ENCODE peak calls at places on chromosomes 12 and 14, in nine cellular contexts. S is tibial nerve, K is neural progenitor cell, P is esophagus squamous epithelium, A is coronary artery, N is BE2C, C is PC-3, G is mesenchymal stem cell, E is heart right ventricle. B is an unnamed sample.

GRCh38 chr12:40181490-40181889 is 43.3 kb upstream of the LRRK2 start:
- DNase-seq in S (no peak), N (no peak), G (no peak), P (no peak), E (no peak), K (no peak), A (no peak), C (no peak), B (no peak)

GRCh38 chr14:36333106-36333505 is 12.7 kb upstream of the MBIP start:
- DNase-seq in E (no peak), G (no peak), P (no peak), S (no peak), N (no peak), A (no peak), C (no peak), K (no peak), B (no peak)

GRCh38 chr14:66070542-66071319 is 415.4 kb upstream of the CCDC196 start:
- DNase-seq in G (peak), P (no peak), N (peak), E (peak), S (no peak), C (peak), K (peak), A (no peak), B (peak)

GRCh38 chr14:90968025-90968424 is 92.4 kb downstream of the RPS6KA5 start:
- DNase-seq in P (no peak), A (no peak), C (peak), E (no peak), G (peak), N (no peak), S (no peak), K (no peak), B (peak)

GRCh38 chr14:50860478-50861086 is 11.3 kb upstream of the ABHD12B start:
- DNase-seq in A (peak), K (peak), C (peak), N (peak), S (peak), G (peak), P (peak), E (peak), B (peak)

GRCh38 chr14:69002069-69002468 is 23.0 kb upstream of the ACTN1 start:
- DNase-seq in K (peak), P (no peak), A (no peak), G (peak), E (peak), S (no peak), N (no peak), C (peak), B (peak)

GRCh38 chr12:49059385-49060232 is 985 bp downstream of the KMT2D start:
- DNase-seq in K (peak), P (no peak), G (peak), E (no peak), N (no peak), C (peak), S (no peak), A (peak), B (no peak)

GRCh38 chr12:30991466-30991865 is 64.9 kb downstream of the TSPAN11 start:
- DNase-seq in K (no peak), E (no peak), S (no peak), A (no peak), P (no peak), C (no peak), G (no peak), N (no peak), B (no peak)

GRCh38 chr12:527241-527640 is 67.5 kb downstream of the B4GALNT3 start:
- DNase-seq in C (no peak), K (no peak), G (no peak), S (no peak), E (no peak), N (no peak), A (no peak), P (no peak), B (no peak)

GRCh38 chr12:107822356-107822755 is 47.9 kb downstream of the ASCL4 start:
- DNase-seq in A (no peak), G (no peak), C (no peak), K (peak), N (no peak), S (no peak), E (no peak), P (no peak), B (no peak)

GRCh38 chr14:101442451-101442850 is 118.8 kb upstream of the DIO3 start:
- DNase-seq in E (no peak), K (no peak), C (no peak), P (no peak), G (no peak), N (no peak), S (no peak), A (no peak), B (no peak)

GRCh38 chr12:1013618-1014489 is 22.8 kb downstream of the ERC1 start:
- DNase-seq in P (no peak), C (peak), N (no peak), K (no peak), S (no peak), E (no peak), G (peak), A (no peak), B (peak)

GRCh38 chr14:56687123-56687522 is 107.5 kb downstream of the TMEM260 start:
- DNase-seq in K (no peak), N (no peak), C (peak), A (no peak), P (no peak), S (no peak), G (no peak), E (no peak), B (no peak)

GRCh38 chr14:37834275-37834674 is 238.8 kb downstream of the TTC6 start:
- DNase-seq in K (no peak), E (no peak), P (no peak), A (no peak), G (no peak), S (no peak), N (no peak), C (peak), B (no peak)

GRCh38 chr12:104956870-104957301 is 1.2 kb downstream of the SLC41A2 start:
- DNase-seq in G (no peak), K (no peak), E (no peak), N (no peak), P (no peak), C (peak), S (no peak), A (no peak), B (peak)

GRCh38 chr12:1797011-1797901 is 23.1 kb upstream of the LRTM2 start:
- DNase-seq in N (no peak), S (peak), C (no peak), P (no peak), E (peak), G (no peak), A (peak), K (no peak), B (no peak)

GRCh38 chr14:61582815-61583214 is 112.5 kb upstream of the HIF1A start:
- DNase-seq in P (no peak), A (no peak), S (no peak), G (no peak), C (no peak), K (no peak), E (no peak), N (no peak), B (peak)

DNA sequence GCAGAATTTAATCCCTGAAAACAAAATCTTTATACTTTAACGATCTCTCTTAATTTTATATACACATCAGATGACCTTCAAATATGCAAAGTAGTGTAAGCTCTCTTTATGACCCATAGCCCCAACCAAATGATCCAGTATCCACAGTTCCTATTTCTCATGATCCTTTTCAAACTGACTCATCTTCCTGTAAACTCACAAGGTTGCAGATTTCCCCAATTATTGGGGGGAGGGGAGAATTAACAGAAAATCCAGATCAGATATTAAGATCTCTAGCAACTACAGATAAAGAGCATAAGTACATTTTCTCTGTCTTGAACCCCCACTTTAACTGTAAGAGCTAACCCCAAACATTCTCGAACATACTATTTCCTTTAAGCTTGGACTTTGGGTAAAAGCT is 12.5 kb downstream of the GNS start:
- DNase-seq in S (no peak), A (no peak), C (peak), K (no peak), E (no peak), G (peak), N (no peak), P (no peak), B (peak)
- H3K4me3 ChIP-seq in S (no peak), A (no peak), C (no peak), K (no peak), E (no peak), G (no peak), N (no peak), P (no peak), B (no peak)

GRCh38 chr12:132285311-132285741 is 44.1 kb downstream of the GALNT9 start:
- DNase-seq in E (no peak), K (no peak), G (no peak), S (no peak), N (no peak), C (peak), P (no peak), A (no peak), B (no peak)
- H3K4me3 ChIP-seq in E (no peak), K (no peak), G (no peak), S (no peak), N (no peak), C (peak), P (no peak), A (no peak), B (no peak)

DNA sequence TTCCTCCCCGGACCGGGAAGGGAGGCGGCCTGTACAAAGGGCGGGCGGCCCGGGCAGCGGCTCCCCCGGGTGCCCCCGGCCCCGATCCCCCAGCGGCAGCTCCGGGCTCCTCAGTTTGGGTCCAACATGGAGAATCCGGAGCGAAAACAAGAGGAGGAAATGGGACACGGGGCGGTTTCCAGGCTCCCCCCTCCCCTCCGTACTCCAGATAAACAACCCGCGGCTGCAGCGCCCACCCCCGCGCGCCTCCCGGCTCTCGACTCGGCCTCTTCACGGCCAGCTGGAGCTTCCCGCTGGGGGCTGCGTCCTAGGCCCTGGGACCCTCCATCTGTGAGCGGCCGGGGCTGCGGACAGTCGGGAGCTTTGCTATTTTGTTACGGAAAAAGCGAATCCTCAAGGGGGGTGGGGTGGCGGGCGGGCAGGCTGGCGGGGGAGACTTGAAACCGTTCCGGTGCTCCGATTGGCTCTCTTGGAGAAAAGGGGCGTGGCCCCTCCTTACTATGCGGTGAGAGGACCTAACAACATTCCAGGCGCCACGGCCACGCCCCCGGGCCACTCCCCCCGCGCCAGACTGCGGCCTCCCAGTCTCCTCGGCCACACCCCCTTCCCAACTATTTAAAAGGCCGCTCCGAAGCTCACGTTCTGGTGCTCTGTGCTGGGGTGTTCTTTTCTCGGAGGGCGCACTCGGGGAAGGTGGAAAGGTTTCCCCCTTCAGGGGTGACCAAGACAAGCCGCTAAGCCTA is at the start of gene CTDSP2:
- DNase-seq in C (peak), N (peak), K (peak), E (peak), A (peak), P (peak), G (peak), S (peak), B (peak)
- H3K4me3 ChIP-seq in C (peak), N (peak), K (peak), E (peak), A (peak), P (peak), G (peak), S (peak), B (peak)

GRCh38 chr12:123942911-123943648 is 29.6 kb downstream of the CCDC92 start:
- DNase-seq in G (no peak), E (no peak), N (no peak), A (peak), K (no peak), S (no peak), P (no peak), C (no peak), B (peak)
- H3K4me3 ChIP-seq in G (no peak), E (no peak), N (no peak), A (no peak), K (no peak), S (no peak), P (no peak), C (peak), B (no peak)

DNA sequence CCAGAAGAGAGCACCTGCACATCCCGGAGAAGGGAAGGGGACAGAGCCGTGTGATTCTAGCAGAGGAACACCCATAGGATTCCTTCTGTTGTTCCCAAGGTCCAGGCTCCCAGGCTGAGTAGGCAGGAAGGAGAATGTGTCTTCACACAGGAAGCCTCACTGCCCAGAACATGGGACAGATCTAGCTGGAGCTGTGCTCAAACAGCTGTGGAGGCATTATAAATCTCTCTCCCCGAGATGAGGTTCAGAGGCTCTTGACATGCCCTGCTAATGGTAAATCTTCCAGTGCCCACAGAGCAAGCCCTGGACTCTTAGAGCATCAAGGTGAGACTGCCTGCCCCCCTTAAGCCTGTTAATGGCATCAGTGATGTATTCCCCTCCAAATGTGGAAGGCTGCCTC is 138.7 kb upstream of the MAP1LC3B2 start:
- DNase-seq in A (no peak), S (no peak), C (no peak), E (no peak), G (peak), K (no peak), P (no peak), N (no peak), B (no peak)
- H3K4me3 ChIP-seq in A (no peak), S (no peak), C (no peak), E (no peak), G (no peak), K (no peak), P (no peak), N (no peak), B (no peak)

DNA sequence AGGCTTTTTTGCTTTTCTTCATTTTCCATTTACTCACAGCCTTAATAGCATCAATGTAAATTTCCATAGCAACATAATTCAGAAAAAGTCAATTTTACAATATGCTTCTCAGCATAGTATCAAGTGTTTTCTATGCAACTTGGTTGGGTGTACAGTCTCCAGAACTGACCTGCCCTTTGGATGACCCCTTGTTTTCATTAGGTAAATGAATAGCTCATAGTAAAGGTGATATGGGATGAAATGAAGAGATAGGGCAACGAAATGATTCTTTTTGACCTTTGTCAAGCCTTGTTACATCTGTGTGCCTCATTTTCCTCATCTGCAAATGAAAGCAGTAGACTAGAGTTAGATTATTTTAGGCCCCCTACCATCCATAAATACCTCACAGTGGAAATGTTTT is 1081.0 kb downstream of the TMTC2 start:
- DNase-seq in E (no peak), S (no peak), K (no peak), N (no peak), G (no peak), A (no peak), P (no peak), C (no peak), B (no peak)
- H3K4me3 ChIP-seq in E (no peak), S (no peak), K (no peak), N (no peak), G (no peak), A (no peak), P (no peak), C (no peak), B (no peak)